ENCODE peak calls at places on chromosomes 13 and 19, in eight cellular contexts. N, U, P, A, V, T, J and M are unnamed samples.
A peak's percentile ranks its signal among the peaks of the same experiment; 100 is the strongest.

GRCh38 chr13:42970824-42971669 is 21.0 kb downstream of the EPSTI1 start:
- DNase-seq in P (no peak), V (no peak), J (peak; percentile 61), U (no peak), A (peak; percentile 73), T (peak; percentile 64), N (peak; percentile 43), M (peak; percentile 51)

GRCh38 chr13:103803349-103803748 is 737.1 kb upstream of the SLC10A2 start:
- DNase-seq in V (no peak), U (no peak), A (no peak), J (no peak), P (no peak), N (no peak), T (no peak), M (peak; percentile 58)

GRCh38 chr13:73228546-73228945 is 169.7 kb downstream of the KLF5 start:
- DNase-seq in V (no peak), P (no peak), N (peak; percentile 28), J (peak; percentile 40), A (peak; percentile 42), T (no peak), U (no peak), M (no peak)

GRCh38 chr19:12828494-12828893 is 5.9 kb downstream of the RTBDN start:
- DNase-seq in P (no peak), V (no peak), U (no peak), A (peak; percentile 76), N (no peak), T (no peak), J (no peak), M (no peak)

GRCh38 chr19:3982701-3983541 is 2.3 kb downstream of the EEF2 start:
- DNase-seq in A (no peak), J (peak; percentile 71), V (no peak), U (no peak), P (peak; percentile 31), T (no peak), N (peak; percentile 74), M (no peak)

GRCh38 chr13:83622422-83622784 is 259.9 kb downstream of the SLITRK1 start:
- DNase-seq in T (peak; percentile 76), A (no peak), N (peak; percentile 28), U (no peak), P (peak; percentile 14), J (peak; percentile 94), V (peak; percentile 64), M (no peak)

GRCh38 chr13:39601636-39602035 is 1.4 kb downstream of the LHFPL6 start:
- DNase-seq in U (no peak), A (no peak), N (no peak), P (no peak), V (no peak), T (no peak), J (no peak), M (no peak)

GRCh38 chr19:850221-850978 is 1.7 kb upstream of the ELANE start:
- DNase-seq in U (peak; percentile 87), A (peak; percentile 45), T (peak; percentile 35), N (peak; percentile 81), P (no peak), V (no peak), J (no peak), M (peak; percentile 52)

GRCh38 chr13:38213307-38213706 is 136.3 kb upstream of the UFM1 start:
- DNase-seq in T (peak; percentile 47), P (no peak), J (peak; percentile 88), A (no peak), V (no peak), U (no peak), N (no peak), M (no peak)

GRCh38 chr13:34349091-34349722 is 531.3 kb downstream of the RFC3 start:
- DNase-seq in T (peak; percentile 97), J (peak; percentile 58), V (peak; percentile 98), N (peak; percentile 89), P (peak; percentile 50), A (no peak), U (peak; percentile 31), M (no peak)

GRCh38 chr19:6271721-6272410 is 7.9 kb downstream of the MLLT1 start:
- DNase-seq in V (no peak), U (peak; percentile 73), T (no peak), J (no peak), A (no peak), P (peak; percentile 53), N (peak; percentile 74), M (no peak)

GRCh38 chr19:1324792-1325567 is 39.3 kb downstream of the EFNA2 start:
- DNase-seq in T (peak; percentile 82), A (peak; percentile 75), V (peak; percentile 8), J (peak; percentile 70), N (peak; percentile 61), P (peak; percentile 12), U (peak; percentile 41), M (peak; percentile 44)

GRCh38 chr19:49152218-49152550 is 3.0 kb downstream of the HRC start:
- DNase-seq in N (no peak), P (no peak), U (no peak), A (no peak), J (no peak), V (no peak), T (no peak), M (no peak)

GRCh38 chr13:24036115-24036514 is 124.4 kb upstream of the SPATA13 start:
- DNase-seq in V (no peak), U (peak; percentile 26), T (no peak), P (no peak), A (no peak), J (no peak), N (peak; percentile 44), M (no peak)

GRCh38 chr13:46134961-46135522 is 30.2 kb upstream of the CPB2 start:
- DNase-seq in J (peak; percentile 90), V (no peak), N (peak; percentile 2), T (no peak), A (no peak), P (no peak), U (no peak), M (no peak)

GRCh38 chr13:99299545-99300341 is 7.5 kb downstream of the GPR183 start:
- DNase-seq in V (no peak), P (no peak), U (no peak), A (no peak), N (no peak), T (no peak), J (no peak), M (no peak)

GRCh38 chr19:51590441-51590840 is 19.4 kb downstream of the ZNF175 start:
- DNase-seq in V (no peak), T (no peak), N (no peak), J (no peak), A (no peak), P (no peak), U (no peak), M (no peak)

GRCh38 chr13:113770441-113770840 is 11.4 kb downstream of the TMEM255B start:
- DNase-seq in P (no peak), A (no peak), N (no peak), J (no peak), T (no peak), V (no peak), U (no peak), M (no peak)

GRCh38 chr13:30431269-30431950 is 9.1 kb downstream of the UBE2L5 start:
- DNase-seq in A (no peak), V (no peak), U (no peak), N (peak; percentile 8), P (no peak), T (no peak), J (peak; percentile 92), M (no peak)

GRCh38 chr19:15107056-15108010 is at the start of gene SYDE1:
- DNase-seq in J (no peak), N (peak; percentile 55), A (peak; percentile 71), V (no peak), T (no peak), U (no peak), P (peak; percentile 16), M (peak; percentile 23)

GRCh38 chr19:54430306-54431254 is 15.3 kb downstream of the TTYH1 start:
- DNase-seq in N (no peak), U (no peak), J (no peak), T (peak; percentile 25), A (peak; percentile 64), V (no peak), P (no peak), M (peak; percentile 56)

GRCh38 chr13:98746968-98747367 is 5.5 kb downstream of the SLC15A1 start:
- DNase-seq in P (no peak), J (peak; percentile 58), V (no peak), T (peak; percentile 14), N (no peak), U (no peak), A (no peak), M (no peak)